ENCODE peak calls at places on chromosomes 13 and 19, in six cellular contexts. Z is SK-N-SH, Y is GM12878, I is K562, D is HepG2, K is H1. R is an unnamed sample.

GRCh38 chr19:29683009-29683408 is 17.7 kb downstream of the PLEKHF1 start:
- DNase-seq in Y (no peak), K (no peak), I (peak; percentile 30), D (peak; percentile 15), Z (no peak), R (no peak)

GRCh38 chr19:56972291-56972914 is 131.9 kb upstream of the PEG3 start:
- DNase-seq in Y (no peak), Z (no peak), D (no peak), K (no peak), I (no peak), R (no peak)

GRCh38 chr19:34712606-34713261 is 21.3 kb upstream of the ZNF181 start:
- DNase-seq in K (peak; percentile 23), Z (peak; percentile 55), Y (peak; percentile 23), I (peak; percentile 84), D (peak; percentile 82), R (peak; percentile 71)

GRCh38 chr19:45349430-45349941 is 8.9 kb downstream of the KLC3 start:
- DNase-seq in Y (no peak), D (no peak), Z (peak; percentile 28), I (no peak), K (no peak), R (no peak)

GRCh38 chr19:41641879-41642485 is 15.1 kb upstream of the CEACAM4 start:
- DNase-seq in I (peak; percentile 62), K (no peak), Y (peak; percentile 4), D (peak; percentile 23), Z (peak; percentile 78), R (peak; percentile 37)

GRCh38 chr13:30796833-30797601 is 61.7 kb downstream of the ALOX5AP start:
- DNase-seq in K (no peak), D (no peak), I (no peak), Y (no peak), Z (no peak), R (no peak)

GRCh38 chr19:51771369-51771768 is 10.4 kb downstream of the FPR2 start:
- DNase-seq in Y (no peak), Z (no peak), K (no peak), I (no peak), D (no peak), R (no peak)

GRCh38 chr13:74895042-74895811 is 586.7 kb downstream of the TBC1D4 start:
- DNase-seq in Z (no peak), D (no peak), K (no peak), I (no peak), Y (no peak), R (no peak)

GRCh38 chr13:20702945-20703784 is at the start of gene IL17D:
- DNase-seq in D (no peak), Z (peak; percentile 76), K (no peak), I (peak; percentile 16), Y (no peak), R (no peak)

GRCh38 chr19:28889941-28890645 is 322.9 kb downstream of the UQCRFS1 start:
- DNase-seq in Y (no peak), K (no peak), Z (no peak), D (no peak), I (no peak), R (no peak)

GRCh38 chr19:13781547-13781946 is 7.3 kb downstream of the C19orf53 start:
- DNase-seq in K (no peak), Y (no peak), Z (peak; percentile 86), I (peak; percentile 76), D (no peak), R (peak; percentile 54)

GRCh38 chr19:34667349-34668076 is 9.4 kb downstream of the SCGB2B2 start:
- DNase-seq in K (no peak), Y (no peak), I (no peak), D (peak; percentile 16), Z (no peak), R (no peak)

DNA sequence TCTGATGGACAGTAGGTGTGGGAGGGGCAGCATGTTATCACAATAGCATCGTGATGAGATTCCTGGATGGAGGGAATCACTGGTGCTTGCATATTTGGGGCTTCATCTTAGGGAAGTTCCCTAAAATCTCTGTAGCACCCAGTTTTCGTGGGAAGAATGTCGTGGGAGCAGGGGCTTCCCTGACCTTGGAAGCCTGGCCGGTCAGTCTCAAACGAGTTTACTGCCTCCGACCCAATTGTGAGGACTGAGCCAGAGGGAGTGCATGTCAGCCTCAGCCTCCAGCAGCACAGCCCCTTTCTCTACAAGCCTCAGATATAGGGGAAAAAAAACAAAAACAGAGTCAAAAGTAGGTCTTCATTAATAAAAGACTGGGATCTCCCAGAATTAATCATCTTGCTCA is 32.2 kb downstream of the COL4A2 start:
- DNase-seq in K (no peak), Y (no peak), I (no peak), Z (no peak), D (no peak), R (no peak)
- H3K4me1 ChIP-seq in K (peaks cover 14% of the 10 kb centered on the region), Y (peaks cover 5% of the 10 kb centered on the region), I (no peaks in the 10 kb centered on the region), Z (no peaks in the 10 kb centered on the region), D (no peaks in the 10 kb centered on the region), R (peaks cover 10% of the 10 kb centered on the region)

DNA sequence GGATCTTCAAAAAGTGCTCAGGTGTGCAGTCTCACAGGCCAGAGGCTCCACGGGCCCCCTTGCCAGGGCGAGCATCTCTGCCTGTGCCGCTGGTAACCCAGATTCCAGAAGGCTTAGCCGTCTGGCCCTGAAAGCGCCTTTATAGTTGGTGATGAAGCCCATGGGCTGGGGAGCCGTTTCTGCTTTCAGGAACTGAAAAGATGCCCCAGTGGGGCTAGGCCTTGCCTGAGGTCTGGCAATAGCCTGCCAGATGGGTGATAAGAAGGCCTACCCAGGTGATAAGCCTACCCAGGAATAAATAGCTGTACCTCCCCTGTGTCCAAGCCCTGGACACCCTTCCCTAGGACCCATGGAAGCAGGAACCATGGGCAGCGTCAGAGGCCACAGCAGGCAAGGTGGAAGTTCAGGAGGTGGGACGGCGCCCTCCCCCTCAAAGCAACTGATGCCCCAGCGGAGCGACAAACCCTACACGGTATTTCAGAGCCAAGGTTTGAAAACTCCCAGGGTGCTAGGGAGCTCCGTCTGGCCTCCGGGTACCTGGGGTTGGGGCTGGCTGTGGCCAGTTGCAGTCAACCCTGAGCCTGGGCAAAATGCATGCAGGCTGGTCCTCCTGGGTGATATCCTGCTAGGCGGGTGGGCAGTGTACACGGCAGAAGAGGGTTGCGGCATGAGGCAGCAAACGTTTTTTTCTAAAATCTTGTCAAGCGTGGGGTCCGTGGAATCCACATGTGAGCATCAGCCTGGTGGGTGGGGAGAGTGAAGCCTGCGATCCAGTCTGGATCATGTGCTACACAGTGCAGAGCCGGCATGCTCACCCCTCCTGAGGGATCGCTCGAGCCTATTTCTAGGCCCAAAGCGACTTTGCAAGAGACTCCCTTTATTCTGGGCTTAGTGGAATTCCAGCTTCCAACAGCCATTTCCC is 45.3 kb downstream of the ACTN4 start:
- DNase-seq in Z (peak; percentile 60), Y (no peak), I (no peak), D (no peak), K (no peak), R (no peak)
- TF ChIP-seq SIN3A in Z (no peak), Y (no peak), I (no peak), D (no peak), K (no peak), R (no peak)

GRCh38 chr19:933553-933882 is 7.7 kb downstream of the ARID3A start:
- DNase-seq in Y (no peak), Z (no peak), D (no peak), K (no peak), I (no peak), R (no peak)

GRCh38 chr19:934865-935422 is 9.1 kb downstream of the ARID3A start:
- DNase-seq in K (no peak), Y (no peak), Z (peak; percentile 85), D (peak; percentile 88), I (no peak), R (no peak)

GRCh38 chr19:936175-936546 is 10.3 kb downstream of the ARID3A start:
- DNase-seq in D (no peak), I (no peak), K (no peak), Z (no peak), Y (no peak), R (no peak)

GRCh38 chr19:932647-933552 is 7.1 kb downstream of the ARID3A start:
- DNase-seq in Z (peak; percentile 94), K (no peak), Y (no peak), I (no peak), D (no peak), R (no peak)

DNA sequence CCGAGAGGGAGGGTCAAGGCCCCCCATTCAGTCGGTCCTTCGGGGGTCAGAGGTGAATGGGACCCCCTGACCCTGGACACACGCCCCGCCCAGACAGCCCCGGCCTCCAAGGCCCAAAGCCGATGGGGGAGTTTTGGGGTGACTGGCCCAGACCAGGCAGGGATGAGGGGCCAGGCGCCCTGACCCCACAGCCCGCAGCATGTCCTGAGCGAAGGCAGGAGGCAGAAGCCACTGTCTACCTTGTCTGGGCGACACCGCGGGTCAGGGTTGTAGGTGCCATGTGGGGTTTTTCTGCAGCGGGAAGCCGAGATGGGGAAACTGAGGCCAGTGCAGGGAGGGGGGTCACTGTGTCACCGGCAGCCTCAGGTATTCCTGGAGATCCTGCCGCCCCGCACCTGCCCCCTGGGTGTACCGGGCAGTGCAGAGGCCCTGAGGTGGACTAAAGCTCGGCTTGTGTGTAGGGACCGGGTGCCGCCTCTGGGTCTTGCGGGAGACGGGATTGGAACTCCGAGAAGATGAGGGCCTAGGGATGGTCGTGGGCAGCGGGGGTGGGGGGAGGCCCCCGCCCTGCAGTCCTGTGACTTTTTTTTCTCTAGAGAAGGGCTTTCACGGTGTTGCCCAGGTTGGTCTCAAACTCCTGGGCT is 8.5 kb downstream of the ARID3A start:
- DNase-seq in K (no peak), Z (no peak), Y (no peak), D (no peak), I (no peak), R (no peak)
- H3K79me2 ChIP-seq in K (no peaks in the 10 kb centered on the region), Z (peaks cover 26% of the 10 kb centered on the region), Y (peaks cover 58% of the 10 kb centered on the region), D (peaks cover 80% of the 10 kb centered on the region), I (peaks cover 76% of the 10 kb centered on the region), R (no peaks in the 10 kb centered on the region)

GRCh38 chr19:4057913-4058695 is 8.6 kb downstream of the ZBTB7A start:
- DNase-seq in D (peak; percentile 90), K (no peak), Z (no peak), Y (no peak), I (peak; percentile 90), R (peak; percentile 42)

GRCh38 chr19:4059493-4059880 is 7.2 kb downstream of the ZBTB7A start:
- DNase-seq in I (no peak), K (no peak), D (no peak), Y (no peak), Z (no peak), R (no peak)

GRCh38 chr19:4059931-4060620 is 6.6 kb downstream of the ZBTB7A start:
- DNase-seq in Y (peak; percentile 28), D (no peak), I (peak; percentile 64), K (no peak), Z (no peak), R (no peak)

GRCh38 chr19:4060621-4061177 is 6.0 kb downstream of the ZBTB7A start:
- DNase-seq in K (no peak), Y (no peak), Z (no peak), I (no peak), D (no peak), R (no peak)

DNA sequence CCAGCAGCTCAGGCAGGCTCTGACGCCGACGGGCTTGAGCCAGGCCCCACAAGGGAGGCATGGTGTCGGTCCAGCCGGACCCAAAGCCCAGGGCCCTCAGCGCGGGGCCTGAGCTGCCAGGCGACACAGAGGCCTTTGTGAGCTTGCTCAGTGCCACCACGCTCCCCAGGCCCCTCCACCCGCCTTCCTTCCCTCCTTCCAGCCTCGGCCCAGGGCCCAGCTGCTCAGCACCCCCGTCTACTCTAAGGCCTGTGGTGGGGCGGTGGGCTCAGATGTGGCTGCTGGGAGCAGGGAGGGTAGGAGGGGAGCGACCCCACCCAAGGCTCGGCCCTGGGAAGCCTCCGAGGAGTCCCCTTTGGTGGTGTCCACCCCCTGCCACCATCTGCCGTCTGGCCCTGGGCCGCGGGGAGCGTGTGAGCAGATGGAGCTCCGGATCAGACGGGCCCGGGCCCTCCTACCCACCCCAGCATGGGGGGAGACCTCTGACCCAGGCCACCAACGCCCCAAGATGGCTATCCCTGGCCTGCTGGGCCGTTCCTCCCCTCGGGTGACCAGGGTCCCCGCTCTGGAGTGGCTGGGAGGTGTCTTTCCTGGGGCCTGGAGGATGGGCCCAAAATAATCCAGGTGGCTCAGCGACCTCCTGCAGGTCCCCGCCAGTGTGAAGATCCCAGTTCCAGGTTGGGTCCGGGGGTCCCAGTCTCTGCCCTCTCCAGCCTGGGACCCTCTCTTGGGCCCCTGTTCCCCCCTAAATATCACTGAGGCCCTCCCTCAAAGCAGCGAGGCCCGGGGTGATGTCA is 7.8 kb downstream of the ZBTB7A start:
- DNase-seq in I (no peak), K (no peak), Z (no peak), D (no peak), Y (no peak), R (no peak)
- H3K4me1 ChIP-seq in I (peaks cover 36% of the 10 kb centered on the region), K (no peaks in the 10 kb centered on the region), Z (peaks cover 6% of the 10 kb centered on the region), D (peaks cover 69% of the 10 kb centered on the region), Y (peaks cover 29% of the 10 kb centered on the region), R (peaks cover 57% of the 10 kb centered on the region)

R was measured in HCT116.